ENCODE peak calls at places on chromosomes 7 and 10, in six cellular contexts. One of them, this sample, is unnamed.

GRCh38 chr10:78976825-78977760 is 91.7 kb upstream of the ZMIZ1 start:
- DNase-seq in NCI-H187 treated with DMSO at 0.1 percent for 48 hours: no peak
- DNase-seq in natural killer cell treated with Interleukin-12 subunit alpha and Interleukin-12 subunit beta and Interleukin-15 and Interleukin-18, amount 100 ng/mL, for 72 hours: no peak
- DNase-seq in CD4-positive, alpha-beta T cell: no peak
- DNase-seq in PC-3: no peak
- DNase-seq in RWPE1: no peak
- DNase-seq in this sample: no peak

GRCh38 chr10:133390597-133391248 is 3.2 kb upstream of the MTG1 start:
- DNase-seq in PC-3: no peak
- DNase-seq in natural killer cell treated with Interleukin-12 subunit alpha and Interleukin-12 subunit beta and Interleukin-15 and Interleukin-18, amount 100 ng/mL, for 72 hours: no peak
- DNase-seq in NCI-H187 treated with DMSO at 0.1 percent for 48 hours: no peak
- DNase-seq in CD4-positive, alpha-beta T cell: no peak
- DNase-seq in RWPE1: no peak
- DNase-seq in this sample: no peak

GRCh38 chr10:99172130-99172738 is 63.4 kb downstream of the HPSE2 start:
- DNase-seq in NCI-H187 treated with DMSO at 0.1 percent for 48 hours: no peak
- DNase-seq in RWPE1: peak; percentile 67
- DNase-seq in natural killer cell treated with Interleukin-12 subunit alpha and Interleukin-12 subunit beta and Interleukin-15 and Interleukin-18, amount 100 ng/mL, for 72 hours: no peak
- DNase-seq in CD4-positive, alpha-beta T cell: no peak
- DNase-seq in PC-3: peak; percentile 64
- DNase-seq in this sample: peak; percentile 5

GRCh38 chr7:138837627-138838026 is 39.6 kb upstream of the ATP6V0A4 start:
- DNase-seq in CD4-positive, alpha-beta T cell: no peak
- DNase-seq in RWPE1: no peak
- DNase-seq in natural killer cell treated with Interleukin-12 subunit alpha and Interleukin-12 subunit beta and Interleukin-15 and Interleukin-18, amount 100 ng/mL, for 72 hours: no peak
- DNase-seq in NCI-H187 treated with DMSO at 0.1 percent for 48 hours: no peak
- DNase-seq in PC-3: no peak
- DNase-seq in this sample: no peak

GRCh38 chr10:127892743-127893142 is at the start of gene CLRN3:
- DNase-seq in PC-3: no peak
- DNase-seq in RWPE1: no peak
- DNase-seq in NCI-H187 treated with DMSO at 0.1 percent for 48 hours: no peak
- DNase-seq in CD4-positive, alpha-beta T cell: no peak
- DNase-seq in natural killer cell treated with Interleukin-12 subunit alpha and Interleukin-12 subunit beta and Interleukin-15 and Interleukin-18, amount 100 ng/mL, for 72 hours: no peak
- DNase-seq in this sample: no peak

GRCh38 chr10:69874464-69874863 is 72.8 kb downstream of the COL13A1 start:
- DNase-seq in CD4-positive, alpha-beta T cell: no peak
- DNase-seq in PC-3: peak; percentile 99
- DNase-seq in natural killer cell treated with Interleukin-12 subunit alpha and Interleukin-12 subunit beta and Interleukin-15 and Interleukin-18, amount 100 ng/mL, for 72 hours: no peak
- DNase-seq in NCI-H187 treated with DMSO at 0.1 percent for 48 hours: no peak
- DNase-seq in RWPE1: peak; percentile 64
- DNase-seq in this sample: no peak

GRCh38 chr7:35359423-35359822 is 105.5 kb upstream of the TBX20 start:
- DNase-seq in natural killer cell treated with Interleukin-12 subunit alpha and Interleukin-12 subunit beta and Interleukin-15 and Interleukin-18, amount 100 ng/mL, for 72 hours: no peak
- DNase-seq in NCI-H187 treated with DMSO at 0.1 percent for 48 hours: no peak
- DNase-seq in RWPE1: no peak
- DNase-seq in CD4-positive, alpha-beta T cell: no peak
- DNase-seq in PC-3: no peak
- DNase-seq in this sample: no peak

GRCh38 chr10:68501691-68502090 is 25.6 kb downstream of the SLC25A16 start:
- DNase-seq in RWPE1: no peak
- DNase-seq in NCI-H187 treated with DMSO at 0.1 percent for 48 hours: no peak
- DNase-seq in CD4-positive, alpha-beta T cell: no peak
- DNase-seq in natural killer cell treated with Interleukin-12 subunit alpha and Interleukin-12 subunit beta and Interleukin-15 and Interleukin-18, amount 100 ng/mL, for 72 hours: no peak
- DNase-seq in PC-3: peak; percentile 50
- DNase-seq in this sample: no peak

GRCh38 chr10:63865210-63865609 is 344.0 kb downstream of the REEP3 start:
- DNase-seq in PC-3: no peak
- DNase-seq in CD4-positive, alpha-beta T cell: no peak
- DNase-seq in RWPE1: no peak
- DNase-seq in natural killer cell treated with Interleukin-12 subunit alpha and Interleukin-12 subunit beta and Interleukin-15 and Interleukin-18, amount 100 ng/mL, for 72 hours: no peak
- DNase-seq in NCI-H187 treated with DMSO at 0.1 percent for 48 hours: no peak
- DNase-seq in this sample: no peak

GRCh38 chr7:1362301-1362700 is 97.0 kb downstream of the MICALL2 start:
- DNase-seq in CD4-positive, alpha-beta T cell: no peak
- DNase-seq in RWPE1: no peak
- DNase-seq in NCI-H187 treated with DMSO at 0.1 percent for 48 hours: no peak
- DNase-seq in natural killer cell treated with Interleukin-12 subunit alpha and Interleukin-12 subunit beta and Interleukin-15 and Interleukin-18, amount 100 ng/mL, for 72 hours: no peak
- DNase-seq in PC-3: no peak
- DNase-seq in this sample: no peak

GRCh38 chr7:131586259-131586658 is 29.8 kb upstream of the PODXL start:
- DNase-seq in PC-3: no peak
- DNase-seq in RWPE1: no peak
- DNase-seq in CD4-positive, alpha-beta T cell: no peak
- DNase-seq in natural killer cell treated with Interleukin-12 subunit alpha and Interleukin-12 subunit beta and Interleukin-15 and Interleukin-18, amount 100 ng/mL, for 72 hours: no peak
- DNase-seq in NCI-H187 treated with DMSO at 0.1 percent for 48 hours: no peak
- DNase-seq in this sample: no peak

GRCh38 chr7:8149222-8149621 is 112.7 kb downstream of the ICA1 start:
- DNase-seq in RWPE1: no peak
- DNase-seq in NCI-H187 treated with DMSO at 0.1 percent for 48 hours: no peak
- DNase-seq in natural killer cell treated with Interleukin-12 subunit alpha and Interleukin-12 subunit beta and Interleukin-15 and Interleukin-18, amount 100 ng/mL, for 72 hours: no peak
- DNase-seq in PC-3: no peak
- DNase-seq in CD4-positive, alpha-beta T cell: no peak
- DNase-seq in this sample: no peak

GRCh38 chr10:132904814-132905649 is 37.3 kb downstream of the CFAP46 start:
- DNase-seq in RWPE1: no peak
- DNase-seq in NCI-H187 treated with DMSO at 0.1 percent for 48 hours: no peak
- DNase-seq in natural killer cell treated with Interleukin-12 subunit alpha and Interleukin-12 subunit beta and Interleukin-15 and Interleukin-18, amount 100 ng/mL, for 72 hours: peak; percentile 62
- DNase-seq in PC-3: no peak
- DNase-seq in CD4-positive, alpha-beta T cell: no peak
- DNase-seq in this sample: no peak

GRCh38 chr7:157553256-157553655 is 216.5 kb downstream of the DNAJB6 start:
- DNase-seq in NCI-H187 treated with DMSO at 0.1 percent for 48 hours: no peak
- DNase-seq in natural killer cell treated with Interleukin-12 subunit alpha and Interleukin-12 subunit beta and Interleukin-15 and Interleukin-18, amount 100 ng/mL, for 72 hours: peak; percentile 26
- DNase-seq in PC-3: no peak
- DNase-seq in RWPE1: no peak
- DNase-seq in CD4-positive, alpha-beta T cell: no peak
- DNase-seq in this sample: no peak

GRCh38 chr10:25232229-25232628 is 57.4 kb downstream of the GPR158 start:
- DNase-seq in PC-3: no peak
- DNase-seq in natural killer cell treated with Interleukin-12 subunit alpha and Interleukin-12 subunit beta and Interleukin-15 and Interleukin-18, amount 100 ng/mL, for 72 hours: no peak
- DNase-seq in NCI-H187 treated with DMSO at 0.1 percent for 48 hours: no peak
- DNase-seq in CD4-positive, alpha-beta T cell: no peak
- DNase-seq in RWPE1: no peak
- DNase-seq in this sample: no peak

GRCh38 chr10:29063806-29064644 is 224.8 kb upstream of the LYZL1 start:
- DNase-seq in RWPE1: peak; percentile 8
- DNase-seq in CD4-positive, alpha-beta T cell: no peak
- DNase-seq in NCI-H187 treated with DMSO at 0.1 percent for 48 hours: no peak
- DNase-seq in natural killer cell treated with Interleukin-12 subunit alpha and Interleukin-12 subunit beta and Interleukin-15 and Interleukin-18, amount 100 ng/mL, for 72 hours: no peak
- DNase-seq in PC-3: peak; percentile 54
- DNase-seq in this sample: no peak

GRCh38 chr10:5662708-5663579 is 3.5 kb downstream of the ASB13 start:
- DNase-seq in natural killer cell treated with Interleukin-12 subunit alpha and Interleukin-12 subunit beta and Interleukin-15 and Interleukin-18, amount 100 ng/mL, for 72 hours: no peak
- DNase-seq in RWPE1: no peak
- DNase-seq in NCI-H187 treated with DMSO at 0.1 percent for 48 hours: no peak
- DNase-seq in CD4-positive, alpha-beta T cell: no peak
- DNase-seq in PC-3: no peak
- DNase-seq in this sample: no peak

GRCh38 chr7:74097937-74098614 is 14.5 kb downstream of the LIMK1 start:
- DNase-seq in NCI-H187 treated with DMSO at 0.1 percent for 48 hours: no peak
- DNase-seq in RWPE1: peak; percentile 85
- DNase-seq in CD4-positive, alpha-beta T cell: no peak
- DNase-seq in PC-3: peak; percentile 84
- DNase-seq in natural killer cell treated with Interleukin-12 subunit alpha and Interleukin-12 subunit beta and Interleukin-15 and Interleukin-18, amount 100 ng/mL, for 72 hours: no peak
- DNase-seq in this sample: peak; percentile 86

GRCh38 chr7:45187946-45188411 is 30.4 kb downstream of the RAMP3 start:
- DNase-seq in CD4-positive, alpha-beta T cell: no peak
- DNase-seq in natural killer cell treated with Interleukin-12 subunit alpha and Interleukin-12 subunit beta and Interleukin-15 and Interleukin-18, amount 100 ng/mL, for 72 hours: no peak
- DNase-seq in NCI-H187 treated with DMSO at 0.1 percent for 48 hours: no peak
- DNase-seq in RWPE1: no peak
- DNase-seq in PC-3: no peak
- DNase-seq in this sample: no peak

GRCh38 chr7:146119016-146119415 is 2.4 kb downstream of the CNTNAP2 start:
- DNase-seq in RWPE1: no peak
- DNase-seq in natural killer cell treated with Interleukin-12 subunit alpha and Interleukin-12 subunit beta and Interleukin-15 and Interleukin-18, amount 100 ng/mL, for 72 hours: no peak
- DNase-seq in NCI-H187 treated with DMSO at 0.1 percent for 48 hours: no peak
- DNase-seq in CD4-positive, alpha-beta T cell: no peak
- DNase-seq in PC-3: no peak
- DNase-seq in this sample: no peak

GRCh38 chr7:93843260-93843659 is 47.3 kb downstream of the TFPI2 start:
- DNase-seq in PC-3: no peak
- DNase-seq in CD4-positive, alpha-beta T cell: no peak
- DNase-seq in natural killer cell treated with Interleukin-12 subunit alpha and Interleukin-12 subunit beta and Interleukin-15 and Interleukin-18, amount 100 ng/mL, for 72 hours: no peak
- DNase-seq in RWPE1: no peak
- DNase-seq in NCI-H187 treated with DMSO at 0.1 percent for 48 hours: no peak
- DNase-seq in this sample: no peak

GRCh38 chr10:112307631-112308502 is 24.7 kb downstream of the TECTB start:
- DNase-seq in NCI-H187 treated with DMSO at 0.1 percent for 48 hours: no peak
- DNase-seq in natural killer cell treated with Interleukin-12 subunit alpha and Interleukin-12 subunit beta and Interleukin-15 and Interleukin-18, amount 100 ng/mL, for 72 hours: no peak
- DNase-seq in RWPE1: peak; percentile 73
- DNase-seq in CD4-positive, alpha-beta T cell: peak; percentile 2
- DNase-seq in PC-3: peak; percentile 51
- DNase-seq in this sample: no peak

GRCh38 chr7:29987083-29987482 is 2.5 kb downstream of the SCRN1 start:
- DNase-seq in PC-3: peak; percentile 71
- DNase-seq in CD4-positive, alpha-beta T cell: no peak
- DNase-seq in natural killer cell treated with Interleukin-12 subunit alpha and Interleukin-12 subunit beta and Interleukin-15 and Interleukin-18, amount 100 ng/mL, for 72 hours: no peak
- DNase-seq in RWPE1: no peak
- DNase-seq in NCI-H187 treated with DMSO at 0.1 percent for 48 hours: no peak
- DNase-seq in this sample: no peak

GRCh38 chr7:24907311-24907886 is 72.6 kb downstream of the OSBPL3 start:
- DNase-seq in natural killer cell treated with Interleukin-12 subunit alpha and Interleukin-12 subunit beta and Interleukin-15 and Interleukin-18, amount 100 ng/mL, for 72 hours: no peak
- DNase-seq in NCI-H187 treated with DMSO at 0.1 percent for 48 hours: no peak
- DNase-seq in CD4-positive, alpha-beta T cell: peak; percentile 23
- DNase-seq in PC-3: peak; percentile 81
- DNase-seq in RWPE1: peak; percentile 87
- DNase-seq in this sample: peak; percentile 43

GRCh38 chr7:47291461-47292051 is 290.4 kb downstream of the TNS3 start:
- DNase-seq in PC-3: peak; percentile 92
- DNase-seq in RWPE1: peak; percentile 94
- DNase-seq in NCI-H187 treated with DMSO at 0.1 percent for 48 hours: no peak
- DNase-seq in natural killer cell treated with Interleukin-12 subunit alpha and Interleukin-12 subunit beta and Interleukin-15 and Interleukin-18, amount 100 ng/mL, for 72 hours: no peak
- DNase-seq in CD4-positive, alpha-beta T cell: no peak
- DNase-seq in this sample: peak; percentile 87

GRCh38 chr7:133023370-133024075 is 58.4 kb downstream of the CHCHD3 start:
- DNase-seq in natural killer cell treated with Interleukin-12 subunit alpha and Interleukin-12 subunit beta and Interleukin-15 and Interleukin-18, amount 100 ng/mL, for 72 hours: no peak
- DNase-seq in PC-3: no peak
- DNase-seq in RWPE1: no peak
- DNase-seq in NCI-H187 treated with DMSO at 0.1 percent for 48 hours: no peak
- DNase-seq in CD4-positive, alpha-beta T cell: no peak
- DNase-seq in this sample: no peak

GRCh38 chr7:69775231-69775771 is 177.0 kb downstream of the AUTS2 start:
- DNase-seq in CD4-positive, alpha-beta T cell: no peak
- DNase-seq in natural killer cell treated with Interleukin-12 subunit alpha and Interleukin-12 subunit beta and Interleukin-15 and Interleukin-18, amount 100 ng/mL, for 72 hours: no peak
- DNase-seq in NCI-H187 treated with DMSO at 0.1 percent for 48 hours: no peak
- DNase-seq in PC-3: no peak
- DNase-seq in RWPE1: no peak
- DNase-seq in this sample: peak; percentile 33

GRCh38 chr7:77430927-77431326 is 14.8 kb upstream of the GSAP start:
- DNase-seq in CD4-positive, alpha-beta T cell: no peak
- DNase-seq in PC-3: no peak
- DNase-seq in RWPE1: no peak
- DNase-seq in NCI-H187 treated with DMSO at 0.1 percent for 48 hours: no peak
- DNase-seq in natural killer cell treated with Interleukin-12 subunit alpha and Interleukin-12 subunit beta and Interleukin-15 and Interleukin-18, amount 100 ng/mL, for 72 hours: no peak
- DNase-seq in this sample: no peak